ENCODE peak calls at places on chromosomes 5 and 9, in four cellular contexts. K, N, W and H are unnamed samples.

GRCh38 chr5:148740966-148741742 is 85.3 kb upstream of the ADRB2 start:
- DNase-seq in K (peak; percentile 24), N (peak; percentile 1), W (peak; percentile 63), H (no peak)

GRCh38 chr5:166172597-166172996 is 2118.8 kb upstream of the WWC1 start:
- DNase-seq in K (no peak), N (no peak), W (no peak), H (no peak)

GRCh38 chr9:12811935-12812334 is 37.1 kb downstream of the LURAP1L start:
- DNase-seq in K (no peak), N (no peak), W (no peak), H (no peak)

GRCh38 chr9:68509689-68510088 is 31.0 kb downstream of the TMEM252 start:
- DNase-seq in K (no peak), N (no peak), W (no peak), H (no peak)

GRCh38 chr5:159775890-159776289 is 140.4 kb upstream of the ADRA1B start:
- DNase-seq in K (no peak), N (no peak), W (no peak), H (no peak)

GRCh38 chr5:88145603-88146467 is 122.8 kb downstream of the TMEM161B start:
- DNase-seq in K (peak; percentile 7), N (no peak), W (no peak), H (peak; percentile 10)

GRCh38 chr5:174293481-174293880 is 248.0 kb downstream of the NSG2 start:
- DNase-seq in K (no peak), N (no peak), W (no peak), H (no peak)

GRCh38 chr5:35470866-35471265 is 146.8 kb upstream of the SPEF2 start:
- DNase-seq in K (no peak), N (no peak), W (no peak), H (no peak)

GRCh38 chr9:108382267-108382666 is 473.5 kb downstream of the ACTL7B start:
- DNase-seq in K (no peak), N (peak; percentile 88), W (no peak), H (no peak)

GRCh38 chr5:78549043-78549442 is 99.5 kb downstream of the LHFPL2 start:
- DNase-seq in K (no peak), N (no peak), W (peak; percentile 67), H (no peak)

GRCh38 chr5:148910686-148911361 is 84.4 kb downstream of the ADRB2 start:
- DNase-seq in K (no peak), N (no peak), W (no peak), H (no peak)

GRCh38 chr5:73733219-73733618 is 107.2 kb downstream of the ARHGEF28 start:
- DNase-seq in K (no peak), N (no peak), W (no peak), H (no peak)